ENCODE peak calls at places on chromosomes 16 and 17, in eight cellular contexts. D is NCI-H1092; J is sciatic nerve; O is iris pigment epithelial cell; X is activated CD4-positive, CD25-positive, alpha-beta regulatory T cell; W is stimulated activated CD8-positive, alpha-beta memory T cell treated with anti-CD3 and anti-CD28 coated beads, Interleukin-4, amount 100 ng/mL, for 24 hours; P is HFFc6; N is frontal cortex. K is an unnamed sample.

GRCh38 chr17:67830440-67830839 is 5.1 kb downstream of the BPTF start:
- DNase-seq in W (no peak), J (no peak), N (no peak), D (no peak), P (no peak), O (no peak), X (no peak), K (no peak)

GRCh38 chr17:56913000-56913866 is 616 bp downstream of the TRIM25 start:
- DNase-seq in O (peak), J (no peak), X (no peak), D (no peak), N (no peak), W (no peak), P (no peak), K (no peak)

GRCh38 chr17:9647014-9647413 is 1.7 kb downstream of the USP43 start:
- DNase-seq in O (peak), P (no peak), J (no peak), N (no peak), X (no peak), W (no peak), D (no peak), K (no peak)

GRCh38 chr16:84144301-84144858 is 597 bp downstream of the HSDL1 start:
- DNase-seq in D (no peak), P (no peak), N (peak), X (no peak), W (peak), J (peak), O (no peak), K (peak)

GRCh38 chr16:49461517-49461951 is 87.9 kb downstream of the C16orf78 start:
- DNase-seq in X (no peak), O (no peak), D (no peak), W (no peak), P (no peak), J (peak), N (no peak), K (peak)

GRCh38 chr16:47142469-47143328 is 1.0 kb downstream of the NETO2 start:
- DNase-seq in J (no peak), O (peak), W (no peak), D (no peak), N (peak), X (no peak), P (peak), K (peak)

GRCh38 chr17:50100480-50100883 is 5.3 kb downstream of the PDK2 start:
- DNase-seq in P (no peak), J (no peak), W (no peak), N (no peak), X (no peak), D (no peak), O (no peak), K (peak)

GRCh38 chr16:67170168-67170947 is at the start of gene NOL3:
- DNase-seq in J (peak), N (peak), W (no peak), D (no peak), P (peak), X (no peak), O (peak), K (peak)

GRCh38 chr17:62062936-62063335 is 2.1 kb downstream of the MED13 start:
- DNase-seq in X (no peak), O (no peak), N (no peak), D (no peak), J (no peak), W (no peak), P (no peak), K (no peak)

K was measured in lower lobe of right lung.